ENCODE peak calls at places on chromosomes 4 and X, in six cellular contexts. One of them, this sample, is unnamed.

GRCh38 chr4:10622728-10623127 is 61.8 kb downstream of the CLNK start:
- DNase-seq in MM.1S: peak
- DNase-seq in mucosa of descending colon: no peak
- DNase-seq in left ventricle myocardium inferior: no peak
- DNase-seq in lower lobe of right lung: no peak
- DNase-seq in fibroblast of pulmonary artery: peak
- DNase-seq in this sample: no peak

GRCh38 chr4:88283661-88284377 is 542 bp downstream of the PPM1K start:
- DNase-seq in fibroblast of pulmonary artery: peak
- DNase-seq in mucosa of descending colon: peak
- DNase-seq in MM.1S: peak
- DNase-seq in left ventricle myocardium inferior: peak
- DNase-seq in lower lobe of right lung: peak
- DNase-seq in this sample: no peak

GRCh38 chrX:86154586-86154985 is 6.3 kb downstream of the DACH2 start:
- DNase-seq in mucosa of descending colon: no peak
- DNase-seq in lower lobe of right lung: no peak
- DNase-seq in MM.1S: no peak
- DNase-seq in fibroblast of pulmonary artery: no peak
- DNase-seq in left ventricle myocardium inferior: no peak
- DNase-seq in this sample: no peak

GRCh38 chr4:8427761-8428287 is 12.7 kb downstream of the ACOX3 start:
- DNase-seq in lower lobe of right lung: no peak
- DNase-seq in fibroblast of pulmonary artery: peak
- DNase-seq in MM.1S: no peak
- DNase-seq in left ventricle myocardium inferior: peak
- DNase-seq in mucosa of descending colon: no peak
- DNase-seq in this sample: no peak

GRCh38 chr4:157172011-157172410 is 48.5 kb upstream of the GRIA2 start:
- DNase-seq in left ventricle myocardium inferior: no peak
- DNase-seq in lower lobe of right lung: no peak
- DNase-seq in fibroblast of pulmonary artery: peak
- DNase-seq in MM.1S: no peak
- DNase-seq in mucosa of descending colon: no peak
- DNase-seq in this sample: no peak

GRCh38 chr4:64727960-64728359 is 318.7 kb upstream of the TECRL start:
- DNase-seq in lower lobe of right lung: no peak
- DNase-seq in fibroblast of pulmonary artery: no peak
- DNase-seq in MM.1S: no peak
- DNase-seq in mucosa of descending colon: no peak
- DNase-seq in left ventricle myocardium inferior: no peak
- DNase-seq in this sample: no peak

GRCh38 chrX:41921492-41922124 is 1.7 kb downstream of the CASK start:
- DNase-seq in mucosa of descending colon: no peak
- DNase-seq in left ventricle myocardium inferior: no peak
- DNase-seq in lower lobe of right lung: no peak
- DNase-seq in MM.1S: peak
- DNase-seq in fibroblast of pulmonary artery: peak
- DNase-seq in this sample: no peak

GRCh38 chr4:84238247-84239090 is 260.6 kb downstream of the NKX6-1 start:
- DNase-seq in lower lobe of right lung: no peak
- DNase-seq in mucosa of descending colon: no peak
- DNase-seq in MM.1S: no peak
- DNase-seq in fibroblast of pulmonary artery: no peak
- DNase-seq in left ventricle myocardium inferior: no peak
- DNase-seq in this sample: no peak

GRCh38 chrX:155000841-155001240 is 21.7 kb downstream of the F8 start:
- DNase-seq in lower lobe of right lung: no peak
- DNase-seq in fibroblast of pulmonary artery: no peak
- DNase-seq in mucosa of descending colon: no peak
- DNase-seq in left ventricle myocardium inferior: no peak
- DNase-seq in MM.1S: no peak
- DNase-seq in this sample: no peak

GRCh38 chr4:20813698-20814097 is 113.4 kb downstream of the PACRGL start:
- DNase-seq in mucosa of descending colon: no peak
- DNase-seq in lower lobe of right lung: no peak
- DNase-seq in MM.1S: no peak
- DNase-seq in fibroblast of pulmonary artery: peak
- DNase-seq in left ventricle myocardium inferior: no peak
- DNase-seq in this sample: no peak

GRCh38 chrX:20515841-20516461 is 249.2 kb upstream of the RPS6KA3 start:
- DNase-seq in MM.1S: peak
- DNase-seq in left ventricle myocardium inferior: no peak
- DNase-seq in lower lobe of right lung: no peak
- DNase-seq in mucosa of descending colon: peak
- DNase-seq in fibroblast of pulmonary artery: peak
- DNase-seq in this sample: no peak

GRCh38 chrX:153443476-153444332 is 2.2 kb downstream of the TREX2 start:
- DNase-seq in left ventricle myocardium inferior: no peak
- DNase-seq in lower lobe of right lung: no peak
- DNase-seq in mucosa of descending colon: no peak
- DNase-seq in fibroblast of pulmonary artery: no peak
- DNase-seq in MM.1S: no peak
- DNase-seq in this sample: peak

GRCh38 chrX:143081231-143081630 is 55.5 kb downstream of the SPANXN4 start:
- DNase-seq in lower lobe of right lung: no peak
- DNase-seq in left ventricle myocardium inferior: no peak
- DNase-seq in mucosa of descending colon: no peak
- DNase-seq in MM.1S: peak
- DNase-seq in fibroblast of pulmonary artery: no peak
- DNase-seq in this sample: no peak

GRCh38 chrX:6012357-6012756 is 216.3 kb downstream of the NLGN4X start:
- DNase-seq in left ventricle myocardium inferior: no peak
- DNase-seq in mucosa of descending colon: no peak
- DNase-seq in lower lobe of right lung: no peak
- DNase-seq in fibroblast of pulmonary artery: no peak
- DNase-seq in MM.1S: no peak
- DNase-seq in this sample: no peak

GRCh38 chr4:86974481-86975050 is 39.8 kb downstream of the AFF1 start:
- DNase-seq in MM.1S: no peak
- DNase-seq in lower lobe of right lung: no peak
- DNase-seq in mucosa of descending colon: no peak
- DNase-seq in left ventricle myocardium inferior: no peak
- DNase-seq in fibroblast of pulmonary artery: peak
- DNase-seq in this sample: no peak

GRCh38 chr4:70902577-70903281 is 560 bp downstream of the MOB1B start:
- DNase-seq in fibroblast of pulmonary artery: peak
- DNase-seq in mucosa of descending colon: no peak
- DNase-seq in MM.1S: no peak
- DNase-seq in lower lobe of right lung: no peak
- DNase-seq in left ventricle myocardium inferior: no peak
- DNase-seq in this sample: no peak

GRCh38 chr4:118076958-118077766 is 42.9 kb downstream of the NDST3 start:
- DNase-seq in lower lobe of right lung: no peak
- DNase-seq in fibroblast of pulmonary artery: peak
- DNase-seq in left ventricle myocardium inferior: no peak
- DNase-seq in mucosa of descending colon: no peak
- DNase-seq in MM.1S: peak
- DNase-seq in this sample: peak

GRCh38 chr4:182246401-182247205 is 3.4 kb downstream of the TENM3 start:
- DNase-seq in MM.1S: no peak
- DNase-seq in lower lobe of right lung: no peak
- DNase-seq in left ventricle myocardium inferior: no peak
- DNase-seq in fibroblast of pulmonary artery: peak
- DNase-seq in mucosa of descending colon: no peak
- DNase-seq in this sample: no peak

GRCh38 chrX:47573334-47574095 is 8.7 kb upstream of the TIMP1 start:
- DNase-seq in mucosa of descending colon: peak
- DNase-seq in lower lobe of right lung: no peak
- DNase-seq in MM.1S: no peak
- DNase-seq in fibroblast of pulmonary artery: peak
- DNase-seq in left ventricle myocardium inferior: peak
- DNase-seq in this sample: no peak

GRCh38 chr4:185470503-185471195 is 884 bp downstream of the CCDC110 start:
- DNase-seq in MM.1S: peak
- DNase-seq in left ventricle myocardium inferior: peak
- DNase-seq in mucosa of descending colon: peak
- DNase-seq in lower lobe of right lung: peak
- DNase-seq in fibroblast of pulmonary artery: peak
- DNase-seq in this sample: no peak

GRCh38 chr4:184383497-184384055 is 90.8 kb downstream of the IRF2 start:
- DNase-seq in fibroblast of pulmonary artery: peak
- DNase-seq in mucosa of descending colon: no peak
- DNase-seq in MM.1S: peak
- DNase-seq in left ventricle myocardium inferior: no peak
- DNase-seq in lower lobe of right lung: no peak
- DNase-seq in this sample: no peak

GRCh38 chr4:106809083-106809482 is 227.0 kb downstream of the DKK2 start:
- DNase-seq in fibroblast of pulmonary artery: peak
- DNase-seq in left ventricle myocardium inferior: no peak
- DNase-seq in MM.1S: peak
- DNase-seq in lower lobe of right lung: no peak
- DNase-seq in mucosa of descending colon: no peak
- DNase-seq in this sample: no peak

GRCh38 chr4:113186960-113187757 is 137.7 kb downstream of the ANK2 start:
- DNase-seq in mucosa of descending colon: no peak
- DNase-seq in MM.1S: no peak
- DNase-seq in left ventricle myocardium inferior: no peak
- DNase-seq in fibroblast of pulmonary artery: no peak
- DNase-seq in lower lobe of right lung: no peak
- DNase-seq in this sample: no peak
- TF ChIP-seq CTCF in mucosa of descending colon: no peak
- TF ChIP-seq CTCF in MM.1S: no peak
- TF ChIP-seq CTCF in left ventricle myocardium inferior: no peak
- TF ChIP-seq CTCF in fibroblast of pulmonary artery: no peak
- TF ChIP-seq CTCF in lower lobe of right lung: no peak
- TF ChIP-seq CTCF in this sample: no peak

GRCh38 chr4:37216209-37216608 is 28.3 kb upstream of the NWD2 start:
- DNase-seq in lower lobe of right lung: no peak
- DNase-seq in fibroblast of pulmonary artery: no peak
- DNase-seq in MM.1S: no peak
- DNase-seq in mucosa of descending colon: no peak
- DNase-seq in left ventricle myocardium inferior: no peak
- DNase-seq in this sample: no peak

GRCh38 chr4:37223732-37224131 is 20.8 kb upstream of the NWD2 start:
- DNase-seq in fibroblast of pulmonary artery: no peak
- DNase-seq in lower lobe of right lung: no peak
- DNase-seq in left ventricle myocardium inferior: no peak
- DNase-seq in mucosa of descending colon: no peak
- DNase-seq in MM.1S: no peak
- DNase-seq in this sample: no peak

GRCh38 chr4:37224832-37225231 is 19.7 kb upstream of the NWD2 start:
- DNase-seq in MM.1S: no peak
- DNase-seq in left ventricle myocardium inferior: no peak
- DNase-seq in lower lobe of right lung: no peak
- DNase-seq in fibroblast of pulmonary artery: no peak
- DNase-seq in mucosa of descending colon: no peak
- DNase-seq in this sample: no peak

DNA sequence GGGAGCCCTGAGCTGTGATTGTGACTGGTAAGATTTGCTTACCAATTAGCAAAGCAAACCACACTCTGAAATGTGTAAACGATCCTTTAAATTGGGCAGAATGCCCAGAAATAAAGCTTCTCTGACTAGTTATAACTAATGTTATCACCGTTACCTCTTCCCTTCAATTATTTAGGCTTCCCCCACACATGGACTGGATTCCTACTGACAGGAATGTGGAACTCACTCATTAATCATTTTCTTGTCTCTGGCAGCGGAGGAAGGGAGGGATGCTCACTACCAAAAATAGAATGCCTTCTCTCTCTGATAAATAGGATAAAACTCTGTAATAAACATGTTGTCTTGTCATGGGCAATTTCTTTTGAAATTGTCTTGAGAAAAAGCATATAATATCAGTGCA is 25.3 kb upstream of the NWD2 start:
- DNase-seq in left ventricle myocardium inferior: no peak
- DNase-seq in lower lobe of right lung: no peak
- DNase-seq in MM.1S: no peak
- DNase-seq in fibroblast of pulmonary artery: no peak
- DNase-seq in mucosa of descending colon: no peak
- DNase-seq in this sample: no peak
- TF ChIP-seq CTCF in left ventricle myocardium inferior: no peak
- TF ChIP-seq CTCF in lower lobe of right lung: no peak
- TF ChIP-seq CTCF in MM.1S: no peak
- TF ChIP-seq CTCF in fibroblast of pulmonary artery: no peak
- TF ChIP-seq CTCF in mucosa of descending colon: no peak
- TF ChIP-seq CTCF in this sample: no peak

GRCh38 chrX:12352922-12353321 is 214.6 kb downstream of the FRMPD4 start:
- DNase-seq in left ventricle myocardium inferior: no peak
- DNase-seq in lower lobe of right lung: no peak
- DNase-seq in MM.1S: no peak
- DNase-seq in fibroblast of pulmonary artery: no peak
- DNase-seq in mucosa of descending colon: no peak
- DNase-seq in this sample: no peak

GRCh38 chrX:12344954-12345353 is 206.7 kb downstream of the FRMPD4 start:
- DNase-seq in left ventricle myocardium inferior: no peak
- DNase-seq in lower lobe of right lung: no peak
- DNase-seq in MM.1S: no peak
- DNase-seq in fibroblast of pulmonary artery: no peak
- DNase-seq in mucosa of descending colon: no peak
- DNase-seq in this sample: no peak

DNA sequence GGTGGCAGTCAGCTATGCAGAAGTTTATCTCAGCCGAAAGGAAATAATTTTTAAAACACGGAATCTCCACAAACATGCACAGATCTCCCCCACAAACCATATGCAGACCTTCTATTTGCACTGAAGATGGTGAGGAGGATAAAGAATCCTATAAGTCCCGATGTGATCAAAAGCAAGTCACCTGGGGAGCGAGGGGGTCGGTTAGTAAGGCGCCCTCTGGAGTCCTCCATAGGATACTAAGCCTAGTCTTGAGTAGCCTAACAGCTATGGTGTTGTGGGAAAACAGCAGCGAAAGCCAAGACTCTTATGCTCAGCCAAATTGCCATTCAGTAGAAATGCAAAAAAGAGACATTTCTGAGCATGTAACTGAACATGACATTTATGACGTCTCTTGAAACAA is 210.9 kb downstream of the FRMPD4 start:
- DNase-seq in MM.1S: no peak
- DNase-seq in mucosa of descending colon: no peak
- DNase-seq in left ventricle myocardium inferior: no peak
- DNase-seq in fibroblast of pulmonary artery: no peak
- DNase-seq in lower lobe of right lung: no peak
- DNase-seq in this sample: no peak
- TF ChIP-seq CTCF in MM.1S: no peak
- TF ChIP-seq CTCF in mucosa of descending colon: no peak
- TF ChIP-seq CTCF in left ventricle myocardium inferior: no peak
- TF ChIP-seq CTCF in fibroblast of pulmonary artery: no peak
- TF ChIP-seq CTCF in lower lobe of right lung: no peak
- TF ChIP-seq CTCF in this sample: no peak

GRCh38 chrX:115948018-115948923 is 222.3 kb upstream of the AGTR2 start:
- DNase-seq in left ventricle myocardium inferior: no peak
- DNase-seq in fibroblast of pulmonary artery: no peak
- DNase-seq in lower lobe of right lung: no peak
- DNase-seq in MM.1S: peak
- DNase-seq in mucosa of descending colon: no peak
- DNase-seq in this sample: no peak

GRCh38 chrX:115946059-115946458 is 224.5 kb upstream of the AGTR2 start:
- DNase-seq in lower lobe of right lung: no peak
- DNase-seq in fibroblast of pulmonary artery: no peak
- DNase-seq in MM.1S: no peak
- DNase-seq in mucosa of descending colon: no peak
- DNase-seq in left ventricle myocardium inferior: no peak
- DNase-seq in this sample: no peak

GRCh38 chrX:115952417-115953092 is 218.0 kb upstream of the AGTR2 start:
- DNase-seq in fibroblast of pulmonary artery: no peak
- DNase-seq in left ventricle myocardium inferior: no peak
- DNase-seq in mucosa of descending colon: no peak
- DNase-seq in lower lobe of right lung: no peak
- DNase-seq in MM.1S: no peak
- DNase-seq in this sample: no peak

GRCh38 chrX:115949900-115950822 is 220.4 kb upstream of the AGTR2 start:
- DNase-seq in lower lobe of right lung: no peak
- DNase-seq in MM.1S: no peak
- DNase-seq in left ventricle myocardium inferior: no peak
- DNase-seq in fibroblast of pulmonary artery: no peak
- DNase-seq in mucosa of descending colon: no peak
- DNase-seq in this sample: no peak
- TF ChIP-seq CTCF in lower lobe of right lung: no peak
- TF ChIP-seq CTCF in MM.1S: peak
- TF ChIP-seq CTCF in left ventricle myocardium inferior: no peak
- TF ChIP-seq CTCF in fibroblast of pulmonary artery: no peak
- TF ChIP-seq CTCF in mucosa of descending colon: no peak
- TF ChIP-seq CTCF in this sample: no peak

This sample was measured in chondrocyte.